ENCODE peak calls at places on chromosome 1, in nine cellular contexts. H is neural crest cell, F is brain pericyte, C is GM19239, Q is RPMI7951, V is A549, R is NCI-H1694, T is left kidney, U is trophoblast cell. N is an unnamed sample.
A peak's percentile ranks its signal among the peaks of the same experiment; 100 is the strongest.

GRCh38 chr1:98045211-98046030 is 124.6 kb upstream of the DPYD start:
- DNase-seq in H (no peak), F (no peak), V (peak; percentile 31), U (no peak), C (no peak), Q (peak; percentile 75), T (peak; percentile 29), R (no peak), N (peak; percentile 42)

GRCh38 chr1:51907079-51907702 is 28.7 kb upstream of the NRDC start:
- DNase-seq in U (no peak), R (no peak), C (no peak), Q (peak; percentile 38), F (no peak), T (no peak), V (no peak), H (no peak), N (no peak)

GRCh38 chr1:185483647-185484450 is 166.8 kb upstream of the IVNS1ABP start:
- DNase-seq in V (peak; percentile 38), R (no peak), T (peak; percentile 52), U (peak; percentile 60), H (no peak), C (no peak), F (peak; percentile 26), Q (peak; percentile 86), N (no peak)

GRCh38 chr1:245258271-245258920 is 103.6 kb downstream of the KIF26B start:
- DNase-seq in U (peak; percentile 13), T (no peak), R (no peak), H (no peak), C (no peak), V (no peak), F (no peak), Q (no peak), N (no peak)

GRCh38 chr1:169858467-169858866 is 35.2 kb downstream of the SCYL3 start:
- DNase-seq in C (no peak), T (no peak), V (no peak), F (no peak), U (peak; percentile 77), Q (peak; percentile 28), R (no peak), H (no peak), N (no peak)

GRCh38 chr1:112731451-112731850 is 16.3 kb upstream of the PPM1J start:
- DNase-seq in Q (no peak), H (no peak), R (no peak), C (no peak), V (no peak), U (no peak), T (no peak), F (no peak), N (no peak)

GRCh38 chr1:227559926-227560325 is 3.4 kb upstream of the ZNF678 start:
- DNase-seq in F (no peak), R (no peak), Q (no peak), H (no peak), C (no peak), V (no peak), U (no peak), T (no peak), N (no peak)

GRCh38 chr1:203996126-203996525 is 76.8 kb upstream of the SOX13 start:
- DNase-seq in U (no peak), V (no peak), H (peak; percentile 38), F (no peak), C (no peak), R (no peak), Q (peak; percentile 9), T (peak; percentile 95), N (no peak)

GRCh38 chr1:30732277-30732996 is 9.1 kb upstream of the MATN1 start:
- DNase-seq in V (no peak), H (no peak), U (no peak), R (no peak), C (no peak), Q (peak; percentile 100), F (no peak), T (no peak), N (no peak)

GRCh38 chr1:174768949-174769348 is 230.8 kb upstream of the CACYBP start:
- DNase-seq in F (no peak), T (no peak), U (no peak), C (no peak), H (no peak), R (no peak), Q (no peak), V (no peak), N (no peak)

GRCh38 chr1:160768295-160768657 is 27.7 kb upstream of the LY9 start:
- DNase-seq in Q (peak; percentile 26), C (peak; percentile 51), F (no peak), T (peak; percentile 15), R (peak; percentile 14), H (no peak), U (peak; percentile 65), V (no peak), N (no peak)

GRCh38 chr1:189021577-189021976 is 1456.1 kb downstream of the BRINP3 start:
- DNase-seq in U (peak; percentile 4), T (no peak), H (no peak), R (no peak), C (no peak), Q (no peak), V (no peak), F (no peak), N (no peak)

GRCh38 chr1:58594556-58594955 is 17.5 kb upstream of the TACSTD2 start:
- DNase-seq in F (no peak), T (peak; percentile 88), R (no peak), U (no peak), Q (no peak), C (no peak), V (no peak), H (no peak), N (no peak)

GRCh38 chr1:201511925-201512539 is 5.1 kb upstream of the CSRP1 start:
- DNase-seq in C (peak; percentile 31), U (peak; percentile 60), H (no peak), V (no peak), T (peak; percentile 78), Q (peak; percentile 53), R (no peak), F (no peak), N (peak; percentile 63)

GRCh38 chr1:38455829-38456563 is 403.6 kb downstream of the RRAGC start:
- DNase-seq in R (no peak), H (no peak), U (no peak), T (peak; percentile 24), F (no peak), C (no peak), V (no peak), Q (peak; percentile 15), N (no peak)

GRCh38 chr1:68228833-68229232 is 3.5 kb downstream of the WLS start:
- DNase-seq in C (no peak), F (no peak), Q (no peak), T (no peak), U (no peak), V (no peak), R (no peak), H (no peak), N (no peak)